ENCODE peak calls at places on chromosomes 7 and 10, in nine cellular contexts. N is uterus, D is aorta, C is astrocyte of the hippocampus, U is HAP-1, Z is neural crest cell, S is GM12891, B is H9, W is Calu3. P is an unnamed sample.

GRCh38 chr7:90424720-90425119 is 21.5 kb downstream of the CLDN12 start:
- DNase-seq in N (no peak), D (no peak), C (no peak), U (no peak), Z (no peak), S (no peak), B (no peak), W (no peak), P (no peak)

GRCh38 chr10:23892296-23892695 is 316.6 kb upstream of the KIAA1217 start:
- DNase-seq in N (no peak), D (no peak), C (peak), U (no peak), Z (no peak), S (no peak), B (no peak), W (no peak), P (no peak)

GRCh38 chr10:89431977-89432376 is 17.6 kb downstream of the IFIT5 start:
- DNase-seq in N (no peak), D (no peak), C (peak), U (no peak), Z (no peak), S (no peak), B (no peak), W (peak), P (peak)

GRCh38 chr10:118216071-118216470 is 126.1 kb downstream of the FAM204A start:
- DNase-seq in N (no peak), D (no peak), C (no peak), U (no peak), Z (no peak), S (no peak), B (no peak), W (no peak), P (no peak)

GRCh38 chr10:69861251-69862240 is 59.8 kb downstream of the COL13A1 start:
- DNase-seq in N (no peak), D (no peak), C (peak), U (peak), Z (no peak), S (no peak), B (no peak), W (peak), P (peak)

GRCh38 chr7:156773966-156774365 is 119.0 kb downstream of the LMBR1 start:
- DNase-seq in N (no peak), D (no peak), C (peak), U (no peak), Z (no peak), S (no peak), B (no peak), W (no peak), P (no peak)

GRCh38 chr7:130884437-130885417 is 150.7 kb upstream of the KLF14 start:
- DNase-seq in N (no peak), D (no peak), C (peak), U (no peak), Z (no peak), S (no peak), B (no peak), W (peak), P (peak)

GRCh38 chr7:16891338-16891737 is 9.6 kb upstream of the AGR3 start:
- DNase-seq in N (no peak), D (no peak), C (peak), U (no peak), Z (no peak), S (no peak), B (peak), W (peak), P (peak)

GRCh38 chr10:102342462-102342861 is 53.0 kb upstream of the NFKB2 start:
- DNase-seq in N (no peak), D (no peak), C (peak), U (peak), Z (no peak), S (no peak), B (peak), W (no peak), P (peak)

GRCh38 chr7:127819975-127820778 is 168.2 kb downstream of the SND1 start:
- DNase-seq in N (no peak), D (no peak), C (peak), U (no peak), Z (no peak), S (no peak), B (no peak), W (no peak), P (peak)

GRCh38 chr10:62561151-62561550 is 187.0 kb downstream of the ZNF365 start:
- DNase-seq in N (no peak), D (no peak), C (no peak), U (no peak), Z (no peak), S (no peak), B (no peak), W (no peak), P (no peak)

GRCh38 chr7:126778101-126778500 is 474.6 kb downstream of the GRM8 start:
- DNase-seq in N (no peak), D (no peak), C (no peak), U (no peak), Z (no peak), S (no peak), B (peak), W (no peak), P (no peak)

GRCh38 chr7:120862987-120863386 is 5.0 kb upstream of the TSPAN12 start:
- DNase-seq in N (no peak), D (no peak), C (peak), U (no peak), Z (no peak), S (no peak), B (no peak), W (no peak), P (no peak)

GRCh38 chr10:1467450-1467849 is 269.9 kb downstream of the ADARB2 start:
- DNase-seq in N (no peak), D (no peak), C (no peak), U (no peak), Z (no peak), S (no peak), B (no peak), W (no peak), P (no peak)

GRCh38 chr10:12500406-12501303 is 151.3 kb downstream of the CAMK1D start:
- DNase-seq in N (no peak), D (no peak), C (peak), U (peak), Z (no peak), S (no peak), B (no peak), W (peak), P (peak)

GRCh38 chr10:95600158-95600557 is 39.0 kb upstream of the SORBS1 start:
- DNase-seq in N (no peak), D (no peak), C (no peak), U (no peak), Z (no peak), S (no peak), B (no peak), W (no peak), P (no peak)

GRCh38 chr10:102773320-102773719 is 29.6 kb downstream of the WBP1L start:
- DNase-seq in N (no peak), D (no peak), C (no peak), U (no peak), Z (no peak), S (no peak), B (no peak), W (no peak), P (no peak)

GRCh38 chr7:41198502-41198901 is 504.4 kb downstream of the INHBA start:
- DNase-seq in N (no peak), D (no peak), C (no peak), U (no peak), Z (no peak), S (no peak), B (no peak), W (no peak), P (no peak)

GRCh38 chr10:103507235-103508191 is 14.0 kb downstream of the NEURL1 start:
- DNase-seq in N (no peak), D (no peak), C (no peak), U (no peak), Z (no peak), S (no peak), B (peak), W (no peak), P (no peak)

GRCh38 chr10:119688033-119688508 is 36.9 kb downstream of the BAG3 start:
- DNase-seq in N (no peak), D (no peak), C (no peak), U (peak), Z (no peak), S (no peak), B (peak), W (no peak), P (no peak)

GRCh38 chr7:45161138-45161537 is 3.5 kb downstream of the RAMP3 start:
- DNase-seq in N (no peak), D (peak), C (no peak), U (no peak), Z (no peak), S (no peak), B (no peak), W (no peak), P (no peak)

GRCh38 chr7:48390381-48391327 is 219.4 kb downstream of the ABCA13 start:
- DNase-seq in N (no peak), D (peak), C (peak), U (no peak), Z (no peak), S (no peak), B (no peak), W (no peak), P (no peak)

GRCh38 chr10:119663866-119664698 is 12.9 kb downstream of the BAG3 start:
- DNase-seq in N (no peak), D (no peak), C (no peak), U (no peak), Z (no peak), S (no peak), B (no peak), W (no peak), P (no peak)

GRCh38 chr10:93457511-93457910 is 24.6 kb downstream of the MYOF start:
- DNase-seq in N (no peak), D (no peak), C (no peak), U (no peak), Z (no peak), S (no peak), B (no peak), W (no peak), P (peak)

P was measured in HT-29.